ENCODE peak calls at places on chromosomes 5 and 9, in five cellular contexts. F, I, T, V and W are unnamed samples.

GRCh38 chr5:74149395-74149794 is 491.1 kb downstream of the ENC1 start:
- DNase-seq in T (no peak), V (no peak), F (no peak), I (peak; percentile 72), W (peak; percentile 69)

GRCh38 chr5:3590967-3591900 is 4.4 kb upstream of the IRX1 start:
- DNase-seq in F (no peak), V (no peak), I (no peak), T (peak; percentile 60), W (no peak)

GRCh38 chr5:92460505-92460904 is 1077.4 kb upstream of the ARRDC3 start:
- DNase-seq in F (no peak), T (no peak), I (no peak), V (no peak), W (no peak)

GRCh38 chr5:103934303-103934702 is 371.7 kb upstream of the NUDT12 start:
- DNase-seq in F (no peak), T (no peak), V (no peak), I (no peak), W (no peak)

GRCh38 chr5:86971034-86971511 is 296.6 kb upstream of the RASA1 start:
- DNase-seq in V (no peak), I (no peak), F (no peak), T (no peak), W (no peak)

GRCh38 chr5:96144289-96144688 is 182.6 kb upstream of the ELL2 start:
- DNase-seq in T (peak; percentile 17), I (no peak), F (no peak), V (peak; percentile 16), W (no peak)

GRCh38 chr9:73093740-73094379 is 57.8 kb upstream of the ANXA1 start:
- DNase-seq in I (no peak), T (no peak), F (no peak), V (no peak), W (no peak)

GRCh38 chr5:8842906-8843590 is 702.8 kb downstream of the SEMA5A start:
- DNase-seq in V (no peak), T (peak; percentile 37), F (no peak), I (no peak), W (no peak)

GRCh38 chr9:110579763-110580255 is 268 bp upstream of the SVEP1 start:
- DNase-seq in I (peak; percentile 79), V (no peak), T (peak; percentile 69), F (no peak), W (no peak)

GRCh38 chr5:1477341-1477740 is 32.1 kb upstream of the SLC6A3 start:
- DNase-seq in V (no peak), F (no peak), I (peak; percentile 85), T (no peak), W (peak; percentile 74)

GRCh38 chr5:75734913-75735789 is 17.9 kb upstream of the POC5 start:
- DNase-seq in I (no peak), T (peak; percentile 58), V (peak; percentile 35), F (no peak), W (no peak)

GRCh38 chr9:19232830-19233194 is 2.3 kb downstream of the DENND4C start:
- DNase-seq in T (no peak), F (no peak), I (no peak), V (no peak), W (no peak)

GRCh38 chr9:75930766-75931311 is 40.4 kb downstream of the PCSK5 start:
- DNase-seq in F (no peak), T (peak; percentile 37), V (no peak), I (no peak), W (peak; percentile 66)

GRCh38 chr9:114112778-114113585 is 13.9 kb upstream of the KIF12 start:
- DNase-seq in I (peak; percentile 92), V (no peak), F (no peak), T (no peak), W (peak; percentile 81)

GRCh38 chr9:35432076-35432475 is 57.8 kb upstream of the RUSC2 start:
- DNase-seq in F (no peak), I (no peak), T (no peak), V (no peak), W (no peak)

GRCh38 chr9:37408933-37409710 is 13.4 kb upstream of the GRHPR start:
- DNase-seq in T (no peak), V (no peak), F (peak; percentile 47), I (no peak), W (no peak)

GRCh38 chr9:98721643-98722042 is 12.9 kb upstream of the GABBR2 start:
- DNase-seq in T (no peak), F (no peak), V (no peak), I (no peak), W (no peak)

GRCh38 chr5:58545912-58546311 is 37.0 kb upstream of the RAB3C start:
- DNase-seq in V (no peak), I (no peak), T (no peak), F (no peak), W (no peak)

GRCh38 chr9:79701651-79702050 is 129.9 kb downstream of the TLE4 start:
- DNase-seq in I (no peak), F (no peak), V (no peak), T (no peak), W (no peak)

GRCh38 chr5:95069948-95070347 is 214.9 kb downstream of the MCTP1 start:
- DNase-seq in T (no peak), I (no peak), F (no peak), V (no peak), W (no peak)
- H3K36me3 ChIP-seq in T (no peaks in the 10 kb centered on the region), I (no peaks in the 10 kb centered on the region), F (no peaks in the 10 kb centered on the region), V (no peaks in the 10 kb centered on the region), W (no peaks in the 10 kb centered on the region)

GRCh38 chr9:136239963-136240330 is 5.7 kb downstream of the QSOX2 start:
- DNase-seq in T (no peak), F (no peak), I (no peak), V (no peak), W (no peak)

GRCh38 chr9:136237486-136238341 is 7.9 kb downstream of the QSOX2 start:
- DNase-seq in I (no peak), V (no peak), F (no peak), T (no peak), W (no peak)

GRCh38 chr9:136240941-136241340 is 4.7 kb downstream of the QSOX2 start:
- DNase-seq in F (no peak), V (no peak), T (no peak), I (no peak), W (no peak)

GRCh38 chr9:136238342-136238732 is 7.3 kb downstream of the QSOX2 start:
- DNase-seq in F (no peak), V (no peak), I (no peak), T (no peak), W (no peak)

GRCh38 chr9:136239135-136239962 is 6.3 kb downstream of the QSOX2 start:
- DNase-seq in F (no peak), I (no peak), T (no peak), V (no peak), W (no peak)
- H3K36me3 ChIP-seq in F (no peaks in the 10 kb centered on the region), I (no peaks in the 10 kb centered on the region), T (no peaks in the 10 kb centered on the region), V (peaks cover 56% of the 10 kb centered on the region), W (peaks cover 6% of the 10 kb centered on the region)

GRCh38 chr5:26470439-26470838 is 567.9 kb downstream of the CDH9 start:
- DNase-seq in T (no peak), F (no peak), I (no peak), V (no peak), W (no peak)
- H3K36me3 ChIP-seq in T (no peaks in the 10 kb centered on the region), F (no peaks in the 10 kb centered on the region), I (no peaks in the 10 kb centered on the region), V (no peaks in the 10 kb centered on the region), W (no peaks in the 10 kb centered on the region)

DNA sequence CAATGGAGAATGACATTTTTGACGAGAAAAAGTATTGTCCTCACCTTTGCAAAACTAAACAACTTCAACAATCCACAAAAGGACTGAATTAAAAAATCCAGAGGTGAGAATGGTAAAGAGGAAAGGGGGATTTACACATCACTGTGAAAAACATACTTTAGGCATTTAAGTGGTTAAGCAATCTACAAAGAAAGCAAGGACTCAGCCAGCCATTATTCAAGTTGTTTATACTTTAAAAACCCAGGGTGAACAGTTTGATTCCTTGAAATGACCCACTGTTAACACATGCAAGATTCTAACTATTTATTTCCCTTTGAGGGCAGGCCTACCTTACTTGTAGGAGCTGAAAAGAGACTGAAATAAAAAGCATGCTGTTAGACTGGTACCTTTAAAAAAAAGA is 29.3 kb downstream of the TUT7 start:
- DNase-seq in F (no peak), T (no peak), I (no peak), V (no peak), W (no peak)
- H3K36me3 ChIP-seq in F (peaks cover 65% of the 10 kb centered on the region), T (peaks cover 4% of the 10 kb centered on the region), I (peaks cover 43% of the 10 kb centered on the region), V (peaks cover 71% of the 10 kb centered on the region), W (peaks cover 98% of the 10 kb centered on the region)

DNA sequence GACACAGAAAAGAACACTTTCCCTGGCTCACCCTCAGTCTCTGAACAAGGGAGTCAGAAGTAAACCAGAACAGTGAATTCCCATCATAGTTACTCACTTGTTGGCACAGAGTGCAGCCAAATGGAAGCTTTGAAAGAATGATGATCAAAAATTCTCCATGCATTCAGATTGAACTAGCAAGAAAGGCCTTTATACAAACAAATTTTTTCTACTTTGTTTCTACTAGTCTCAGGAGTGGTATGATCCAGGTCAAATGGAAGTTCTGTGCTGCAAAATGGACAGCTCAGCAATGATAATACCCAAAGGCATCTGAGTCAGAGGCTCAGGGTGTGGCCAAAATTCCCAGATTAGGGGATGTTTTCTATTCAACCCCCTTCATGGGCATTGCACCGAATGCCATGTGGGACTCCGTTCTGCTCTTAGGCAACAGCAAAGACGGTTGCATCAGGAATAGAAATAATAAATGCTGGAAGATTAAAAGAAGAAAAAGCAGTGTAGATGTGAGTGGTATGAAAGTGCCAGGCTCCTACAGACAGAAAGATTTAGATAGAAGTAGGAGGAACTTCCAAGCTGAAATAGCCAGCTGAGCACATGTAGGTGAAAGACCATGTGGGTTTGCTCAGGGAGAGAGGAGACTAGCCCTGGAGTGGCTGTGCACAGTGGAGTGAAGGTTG is 24.0 kb upstream of the ASPN start:
- DNase-seq in V (no peak), I (peak; percentile 75), F (no peak), T (no peak), W (no peak)
- H3K36me3 ChIP-seq in V (no peaks in the 10 kb centered on the region), I (no peaks in the 10 kb centered on the region), F (no peaks in the 10 kb centered on the region), T (no peaks in the 10 kb centered on the region), W (no peaks in the 10 kb centered on the region)

DNA sequence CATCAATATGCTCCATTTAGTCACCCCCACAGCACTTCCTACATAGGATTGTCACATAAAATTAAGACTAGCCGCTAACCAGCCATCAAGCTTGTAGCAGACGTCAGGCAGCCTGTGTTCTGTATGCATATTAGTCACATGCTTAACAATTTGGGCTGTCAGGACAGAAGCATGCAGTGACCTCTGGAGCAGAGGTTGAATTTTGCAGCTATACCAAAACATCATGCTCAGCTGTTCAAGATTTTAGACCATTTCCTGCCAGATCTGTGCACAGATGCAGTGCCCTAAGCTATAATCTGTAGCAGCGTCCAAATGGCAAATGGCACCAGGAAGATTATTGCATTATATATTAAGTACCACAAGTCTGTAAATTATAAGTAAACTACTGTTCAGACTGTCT is 197.3 kb upstream of the ISL1 start:
- DNase-seq in I (no peak), T (no peak), V (no peak), F (no peak), W (no peak)
- H3K36me3 ChIP-seq in I (no peaks in the 10 kb centered on the region), T (no peaks in the 10 kb centered on the region), V (no peaks in the 10 kb centered on the region), F (no peaks in the 10 kb centered on the region), W (no peaks in the 10 kb centered on the region)

DNA sequence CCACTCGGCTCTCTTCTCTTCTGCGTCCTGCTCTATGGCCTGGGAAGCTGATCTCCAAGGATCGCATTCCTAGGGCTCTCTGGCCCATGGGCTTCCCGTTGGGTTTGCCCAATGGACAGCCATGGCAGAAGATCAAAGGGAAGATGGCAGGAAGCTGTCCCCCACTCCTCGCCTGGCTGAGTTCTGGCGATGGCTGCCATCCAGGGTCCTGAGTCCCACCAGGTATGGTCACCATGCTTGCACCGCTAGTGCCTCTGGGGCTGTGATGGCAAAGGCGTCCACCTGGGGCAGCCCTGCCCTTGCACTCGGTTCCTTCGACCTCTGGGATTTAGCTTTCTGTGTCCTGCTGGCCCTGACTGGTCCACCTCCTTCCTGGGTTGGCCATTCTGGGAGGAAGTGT is 156.0 kb downstream of the RXRA start:
- DNase-seq in F (no peak), I (no peak), T (no peak), V (no peak), W (peak; percentile 60)
- H3K36me3 ChIP-seq in F (no peaks in the 10 kb centered on the region), I (no peaks in the 10 kb centered on the region), T (no peaks in the 10 kb centered on the region), V (no peaks in the 10 kb centered on the region), W (no peaks in the 10 kb centered on the region)